ENCODE peak calls at places on chromosome 22, in nine cellular contexts. F is mesothelial cell of epicardium, R is progenitor cell of endocrine pancreas, O is cardiac muscle cell, N is BE2C, L is stomach, E is fibroblast of the aortic adventitia, J is AG10803, A is DND-41. Y is an unnamed sample.

GRCh38 chr22:31607696-31608095 is 54.3 kb downstream of the PISD start:
- DNase-seq in F (no peak), R (no peak), O (no peak), N (no peak), L (no peak), E (no peak), J (no peak), A (no peak), Y (no peak)

GRCh38 chr22:48118654-48119053 is 1356.2 kb downstream of the TBC1D22A start:
- DNase-seq in F (no peak), R (no peak), O (no peak), N (no peak), L (no peak), E (no peak), J (no peak), A (no peak), Y (no peak)

GRCh38 chr22:32676196-32676595 is 125.3 kb upstream of the TIMP3 start:
- DNase-seq in F (no peak), R (no peak), O (no peak), N (no peak), L (no peak), E (no peak), J (no peak), A (no peak), Y (no peak)

GRCh38 chr22:43279867-43280519 is 63.2 kb downstream of the SCUBE1 start:
- DNase-seq in F (no peak), R (no peak), O (no peak), N (no peak), L (no peak), E (no peak), J (no peak), A (no peak), Y (no peak)

GRCh38 chr22:38115423-38116205 is 5.1 kb upstream of the BAIAP2L2 start:
- DNase-seq in F (no peak), R (no peak), O (no peak), N (no peak), L (no peak), E (no peak), J (no peak), A (no peak), Y (no peak)

GRCh38 chr22:28442951-28443876 is 236.4 kb downstream of the TTC28 start:
- DNase-seq in F (peak; percentile 29), R (peak; percentile 15), O (peak; percentile 87), N (peak; percentile 64), L (peak; percentile 62), E (peak; percentile 80), J (peak; percentile 81), A (peak; percentile 80), Y (peak; percentile 55)

GRCh38 chr22:50600967-50601668 is 525 bp downstream of the MAPK8IP2 start:
- DNase-seq in F (no peak), R (no peak), O (no peak), N (peak; percentile 40), L (no peak), E (no peak), J (no peak), A (no peak), Y (peak; percentile 67)

GRCh38 chr22:43300891-43301676 is 42.1 kb downstream of the SCUBE1 start:
- DNase-seq in F (no peak), R (no peak), O (no peak), N (no peak), L (no peak), E (peak; percentile 2), J (no peak), A (no peak), Y (no peak)

GRCh38 chr22:22960307-22960706 is 72.7 kb downstream of the IGLL5 start:
- DNase-seq in F (no peak), R (no peak), O (no peak), N (no peak), L (no peak), E (no peak), J (no peak), A (no peak), Y (no peak)

GRCh38 chr22:46580940-46581579 is 39.1 kb upstream of the GRAMD4 start:
- DNase-seq in F (no peak), R (no peak), O (no peak), N (no peak), L (no peak), E (no peak), J (no peak), A (no peak), Y (no peak)

GRCh38 chr22:20463324-20464095 is 25.9 kb upstream of the SCARF2 start:
- DNase-seq in F (no peak), R (no peak), O (no peak), N (no peak), L (no peak), E (no peak), J (no peak), A (peak; percentile 27), Y (peak; percentile 38)

GRCh38 chr22:38607680-38608079 is 37.7 kb upstream of the DMC1 start:
- DNase-seq in F (no peak), R (no peak), O (no peak), N (no peak), L (no peak), E (no peak), J (no peak), A (no peak), Y (no peak)

GRCh38 chr22:37931893-37932389 is 21.5 kb downstream of the C22orf23 start:
- DNase-seq in F (no peak), R (no peak), O (no peak), N (no peak), L (no peak), E (no peak), J (no peak), A (no peak), Y (no peak)

GRCh38 chr22:17743661-17744411 is 30.4 kb downstream of the BID start:
- DNase-seq in F (no peak), R (no peak), O (no peak), N (no peak), L (no peak), E (no peak), J (no peak), A (no peak), Y (no peak)

GRCh38 chr22:44440224-44441160 is 57.5 kb downstream of the RTL6 start:
- DNase-seq in F (no peak), R (no peak), O (no peak), N (no peak), L (no peak), E (no peak), J (no peak), A (no peak), Y (no peak)

GRCh38 chr22:39669432-39669831 is 98.9 kb downstream of the CACNA1I start:
- DNase-seq in F (no peak), R (no peak), O (no peak), N (no peak), L (no peak), E (no peak), J (no peak), A (no peak), Y (no peak)
- TF ChIP-seq CTCF in F (no peak), R (no peak), O (no peak), N (no peak), L (no peak), E (no peak), J (no peak), A (no peak), Y (no peak)

GRCh38 chr22:49450521-49450920 is 377.2 kb downstream of the BRD1 start:
- DNase-seq in F (no peak), R (no peak), O (no peak), N (no peak), L (no peak), E (no peak), J (no peak), A (no peak), Y (no peak)
- TF ChIP-seq CTCF in F (no peak), R (no peak), O (no peak), N (no peak), L (no peak), E (no peak), J (no peak), A (no peak), Y (no peak)

GRCh38 chr22:25061134-25061533 is 108.6 kb downstream of the KIAA1671 start:
- DNase-seq in F (no peak), R (no peak), O (no peak), N (no peak), L (no peak), E (no peak), J (no peak), A (no peak), Y (no peak)

GRCh38 chr22:25061605-25062377 is 109.3 kb downstream of the KIAA1671 start:
- DNase-seq in F (no peak), R (no peak), O (no peak), N (no peak), L (no peak), E (no peak), J (no peak), A (no peak), Y (no peak)

GRCh38 chr22:25059438-25059837 is 106.9 kb downstream of the KIAA1671 start:
- DNase-seq in F (no peak), R (no peak), O (no peak), N (no peak), L (no peak), E (no peak), J (no peak), A (no peak), Y (no peak)

GRCh38 chr22:25062378-25063095 is 110.0 kb downstream of the KIAA1671 start:
- DNase-seq in F (no peak), R (no peak), O (no peak), N (no peak), L (no peak), E (no peak), J (no peak), A (peak; percentile 89), Y (no peak)

GRCh38 chr22:25060522-25061071 is 108.1 kb downstream of the KIAA1671 start:
- DNase-seq in F (no peak), R (no peak), O (no peak), N (no peak), L (no peak), E (peak; percentile 33), J (no peak), A (no peak), Y (no peak)
- TF ChIP-seq CTCF in F (peak; percentile 31), R (peak; percentile 42), O (peak; percentile 21), N (peak; percentile 38), L (no peak), E (peak; percentile 63), J (no peak), A (no peak), Y (no peak)

GRCh38 chr22:18988958-18989357 is 52.9 kb upstream of the PRODH start:
- DNase-seq in F (no peak), R (no peak), O (no peak), N (no peak), L (no peak), E (no peak), J (no peak), A (no peak), Y (no peak)

GRCh38 chr22:18985761-18986160 is 49.7 kb upstream of the PRODH start:
- DNase-seq in F (no peak), R (no peak), O (no peak), N (no peak), L (no peak), E (no peak), J (no peak), A (no peak), Y (no peak)

GRCh38 chr22:18990355-18991137 is 54.5 kb upstream of the PRODH start:
- DNase-seq in F (no peak), R (no peak), O (no peak), N (no peak), L (no peak), E (no peak), J (no peak), A (no peak), Y (no peak)

GRCh38 chr22:18984564-18984963 is 48.5 kb upstream of the PRODH start:
- DNase-seq in F (no peak), R (no peak), O (no peak), N (no peak), L (no peak), E (no peak), J (no peak), A (no peak), Y (no peak)

GRCh38 chr22:18987765-18988164 is 51.7 kb upstream of the PRODH start:
- DNase-seq in F (no peak), R (no peak), O (peak; percentile 6), N (peak; percentile 48), L (no peak), E (no peak), J (no peak), A (no peak), Y (no peak)
- TF ChIP-seq CTCF in F (no peak), R (peak; percentile 51), O (peak; percentile 51), N (peak; percentile 55), L (no peak), E (peak; percentile 31), J (peak; percentile 16), A (no peak), Y (no peak)

Y was measured in glutamatergic neuron.